ENCODE peak calls at places on chromosomes 16 and 17, in four cellular contexts. One of them, this sample, is unnamed.
A peak's percentile ranks its signal among the peaks of the same experiment; 100 is the strongest.

GRCh38 chr17:55157165-55157564 is 107.6 kb upstream of the HLF start:
- DNase-seq in PC-9: no peak
- DNase-seq in A549: no peak
- DNase-seq in fibroblast of mammary gland: peak; percentile 37
- DNase-seq in this sample: no peak

GRCh38 chr16:72474511-72475123 is 302.7 kb upstream of the PMFBP1 start:
- DNase-seq in PC-9: no peak
- DNase-seq in A549: no peak
- DNase-seq in fibroblast of mammary gland: peak; percentile 68
- DNase-seq in this sample: peak; percentile 18

GRCh38 chr17:7248811-7249210 is 2.7 kb downstream of the CTDNEP1 start:
- DNase-seq in fibroblast of mammary gland: no peak
- DNase-seq in PC-9: no peak
- DNase-seq in A549: no peak
- DNase-seq in this sample: no peak

GRCh38 chr17:30273373-30273772 is 18.4 kb downstream of the BLMH start:
- DNase-seq in PC-9: no peak
- DNase-seq in A549: no peak
- DNase-seq in fibroblast of mammary gland: peak; percentile 53
- DNase-seq in this sample: no peak

GRCh38 chr16:4697867-4698291 is 4.5 kb downstream of the NUDT16L1 start:
- DNase-seq in fibroblast of mammary gland: no peak
- DNase-seq in PC-9: no peak
- DNase-seq in A549: no peak
- DNase-seq in this sample: no peak

GRCh38 chr17:33992113-33992512 is 263.0 kb upstream of the CCL2 start:
- DNase-seq in PC-9: no peak
- DNase-seq in A549: no peak
- DNase-seq in fibroblast of mammary gland: no peak
- DNase-seq in this sample: no peak

GRCh38 chr17:41037853-41038350 is 3.2 kb upstream of the KRTAP1-3 start:
- DNase-seq in fibroblast of mammary gland: no peak
- DNase-seq in A549: no peak
- DNase-seq in PC-9: no peak
- DNase-seq in this sample: no peak

GRCh38 chr17:4751925-4752324 is 12.2 kb upstream of the CXCL16 start:
- DNase-seq in fibroblast of mammary gland: no peak
- DNase-seq in PC-9: no peak
- DNase-seq in A549: no peak
- DNase-seq in this sample: no peak

GRCh38 chr16:85238233-85238647 is 126.0 kb upstream of the CIBAR2 start:
- DNase-seq in PC-9: no peak
- DNase-seq in fibroblast of mammary gland: peak; percentile 84
- DNase-seq in A549: no peak
- DNase-seq in this sample: no peak

GRCh38 chr17:285751-286422 is 66.7 kb downstream of the RPH3AL start:
- DNase-seq in PC-9: no peak
- DNase-seq in A549: no peak
- DNase-seq in fibroblast of mammary gland: no peak
- DNase-seq in this sample: no peak

GRCh38 chr17:82107341-82107860 is 9.4 kb upstream of the FASN start:
- DNase-seq in PC-9: no peak
- DNase-seq in A549: peak; percentile 62
- DNase-seq in fibroblast of mammary gland: no peak
- DNase-seq in this sample: no peak

GRCh38 chr16:11968577-11968976 is 3.6 kb downstream of the TNFRSF17 start:
- DNase-seq in fibroblast of mammary gland: no peak
- DNase-seq in PC-9: no peak
- DNase-seq in A549: no peak
- DNase-seq in this sample: no peak

GRCh38 chr16:74603848-74604247 is 3.1 kb downstream of the GLG1 start:
- DNase-seq in fibroblast of mammary gland: peak; percentile 72
- DNase-seq in PC-9: no peak
- DNase-seq in A549: no peak
- DNase-seq in this sample: no peak

GRCh38 chr16:88907768-88908167 is 41.3 kb upstream of the PABPN1L start:
- DNase-seq in fibroblast of mammary gland: peak; percentile 41
- DNase-seq in A549: no peak
- DNase-seq in PC-9: peak; percentile 48
- DNase-seq in this sample: no peak

GRCh38 chr17:1244606-1245012 is 25.6 kb upstream of the BHLHA9 start:
- DNase-seq in A549: no peak
- DNase-seq in fibroblast of mammary gland: no peak
- DNase-seq in PC-9: no peak
- DNase-seq in this sample: no peak

GRCh38 chr17:67011527-67012175 is 32.7 kb upstream of the CACNG1 start:
- DNase-seq in fibroblast of mammary gland: no peak
- DNase-seq in PC-9: no peak
- DNase-seq in A549: no peak
- DNase-seq in this sample: no peak

GRCh38 chr17:37507108-37507507 is 17.4 kb downstream of the DUSP14 start:
- DNase-seq in fibroblast of mammary gland: no peak
- DNase-seq in A549: no peak
- DNase-seq in PC-9: no peak
- DNase-seq in this sample: no peak

GRCh38 chr17:45346255-45347015 is 29.6 kb upstream of the MAP3K14 start:
- DNase-seq in A549: no peak
- DNase-seq in PC-9: no peak
- DNase-seq in fibroblast of mammary gland: peak; percentile 69
- DNase-seq in this sample: no peak

GRCh38 chr16:89918453-89919347 is at the start of gene MC1R:
- DNase-seq in PC-9: no peak
- DNase-seq in fibroblast of mammary gland: peak; percentile 39
- DNase-seq in A549: peak; percentile 51
- DNase-seq in this sample: no peak

GRCh38 chr17:1697681-1698080 is 12.5 kb downstream of the TLCD2 start:
- DNase-seq in A549: no peak
- DNase-seq in fibroblast of mammary gland: no peak
- DNase-seq in PC-9: no peak
- DNase-seq in this sample: no peak

GRCh38 chr17:28391401-28391800 is 14.6 kb downstream of the SLC46A1 start:
- DNase-seq in A549: no peak
- DNase-seq in fibroblast of mammary gland: no peak
- DNase-seq in PC-9: no peak
- DNase-seq in this sample: no peak

GRCh38 chr17:32525116-32525515 is 38.3 kb downstream of the CDK5R1 start:
- DNase-seq in A549: no peak
- DNase-seq in fibroblast of mammary gland: peak; percentile 52
- DNase-seq in PC-9: no peak
- DNase-seq in this sample: no peak

GRCh38 chr17:13508916-13509315 is 92.8 kb downstream of the HS3ST3A1 start:
- DNase-seq in A549: no peak
- DNase-seq in PC-9: no peak
- DNase-seq in fibroblast of mammary gland: peak; percentile 20
- DNase-seq in this sample: no peak

GRCh38 chr16:14003119-14003570 is 68.0 kb upstream of the MRTFB start:
- DNase-seq in PC-9: peak; percentile 61
- DNase-seq in A549: no peak
- DNase-seq in fibroblast of mammary gland: peak; percentile 84
- DNase-seq in this sample: no peak

GRCh38 chr17:37131064-37131463 is 182.3 kb downstream of the AATF start:
- DNase-seq in A549: no peak
- DNase-seq in PC-9: no peak
- DNase-seq in fibroblast of mammary gland: peak; percentile 17
- DNase-seq in this sample: no peak

GRCh38 chr16:81482329-81483063 is 37.9 kb downstream of the CMIP start:
- DNase-seq in PC-9: no peak
- DNase-seq in fibroblast of mammary gland: no peak
- DNase-seq in A549: no peak
- DNase-seq in this sample: no peak

GRCh38 chr17:14859521-14859920 is 405.6 kb downstream of the PMP22 start:
- DNase-seq in PC-9: no peak
- DNase-seq in A549: no peak
- DNase-seq in fibroblast of mammary gland: peak; percentile 11
- DNase-seq in this sample: no peak

GRCh38 chr17:29155235-29155965 is 24.8 kb downstream of the MYO18A start:
- DNase-seq in fibroblast of mammary gland: no peak
- DNase-seq in A549: peak; percentile 90
- DNase-seq in PC-9: peak; percentile 88
- DNase-seq in this sample: no peak

GRCh38 chr17:33896309-33896708 is 358.8 kb upstream of the CCL2 start:
- DNase-seq in fibroblast of mammary gland: no peak
- DNase-seq in PC-9: no peak
- DNase-seq in A549: no peak
- DNase-seq in this sample: no peak

GRCh38 chr16:82750078-82750477 is 123.3 kb downstream of the CDH13 start:
- DNase-seq in A549: no peak
- DNase-seq in PC-9: no peak
- DNase-seq in fibroblast of mammary gland: no peak
- DNase-seq in this sample: no peak

GRCh38 chr17:4968916-4969550 is 1.4 kb upstream of the SPAG7 start:
- DNase-seq in PC-9: peak; percentile 47
- DNase-seq in A549: peak; percentile 26
- DNase-seq in fibroblast of mammary gland: peak; percentile 96
- DNase-seq in this sample: peak; percentile 86

GRCh38 chr17:27241346-27241946 is 52.5 kb upstream of the WSB1 start:
- DNase-seq in A549: no peak
- DNase-seq in PC-9: peak; percentile 92
- DNase-seq in fibroblast of mammary gland: peak; percentile 51
- DNase-seq in this sample: no peak

GRCh38 chr16:31253642-31254045 is 6.1 kb upstream of the ITGAM start:
- DNase-seq in PC-9: no peak
- DNase-seq in A549: peak; percentile 76
- DNase-seq in fibroblast of mammary gland: peak; percentile 36
- DNase-seq in this sample: no peak

GRCh38 chr17:46727572-46728348 is 90.7 kb downstream of the WNT3 start:
- DNase-seq in fibroblast of mammary gland: peak; percentile 47
- DNase-seq in PC-9: peak; percentile 12
- DNase-seq in A549: no peak
- DNase-seq in this sample: no peak

GRCh38 chr16:66223176-66223780 is 143.2 kb upstream of the CDH5 start:
- DNase-seq in fibroblast of mammary gland: peak; percentile 95
- DNase-seq in PC-9: no peak
- DNase-seq in A549: no peak
- DNase-seq in this sample: no peak

GRCh38 chr16:52592216-52592592 is 45.3 kb upstream of the TOX3 start:
- DNase-seq in PC-9: no peak
- DNase-seq in fibroblast of mammary gland: no peak
- DNase-seq in A549: no peak
- DNase-seq in this sample: no peak

GRCh38 chr17:17487998-17488397 is 8.2 kb downstream of the RASD1 start:
- DNase-seq in fibroblast of mammary gland: no peak
- DNase-seq in A549: no peak
- DNase-seq in PC-9: no peak
- DNase-seq in this sample: no peak

GRCh38 chr16:77775911-77776909 is 12.2 kb upstream of the VAT1L start:
- DNase-seq in PC-9: no peak
- DNase-seq in fibroblast of mammary gland: peak; percentile 30
- DNase-seq in A549: no peak
- DNase-seq in this sample: no peak

GRCh38 chr17:68867759-68868516 is 87.3 kb downstream of the ABCA8 start:
- DNase-seq in fibroblast of mammary gland: no peak
- DNase-seq in PC-9: no peak
- DNase-seq in A549: no peak
- DNase-seq in this sample: no peak